ENCODE peak calls at places on chromosomes 13 and 19, in four cellular contexts. T is GM12878, M is H1, G is HepG2. R is an unnamed sample.

GRCh38 chr13:20475927-20476691 is 49.5 kb downstream of the CRYL1 start:
- DNase-seq in T (peak), M (no peak), G (no peak), R (no peak)

GRCh38 chr13:76048126-76048525 is 412.0 kb downstream of the LMO7 start:
- DNase-seq in T (no peak), M (no peak), G (no peak), R (no peak)

GRCh38 chr13:95039415-95039814 is 261.8 kb downstream of the ABCC4 start:
- DNase-seq in T (no peak), M (no peak), G (peak), R (no peak)

GRCh38 chr13:38518328-38518727 is 168.5 kb upstream of the FREM2 start:
- DNase-seq in T (no peak), M (no peak), G (no peak), R (no peak)

GRCh38 chr13:71814806-71815205 is 52.2 kb downstream of the DACH1 start:
- DNase-seq in T (no peak), M (no peak), G (no peak), R (no peak)

GRCh38 chr19:51339687-51340656 is 2.0 kb downstream of the VSIG10L start:
- DNase-seq in T (peak), M (peak), G (peak), R (peak)

GRCh38 chr13:101916108-101916757 is 463.8 kb downstream of the ITGBL1 start:
- DNase-seq in T (no peak), M (peak), G (no peak), R (peak)

GRCh38 chr19:49017666-49018351 is 918 bp upstream of the LHB start:
- DNase-seq in T (no peak), M (no peak), G (peak), R (peak)

GRCh38 chr13:76823969-76824368 is 62.2 kb downstream of the KCTD12 start:
- DNase-seq in T (no peak), M (no peak), G (no peak), R (no peak)

GRCh38 chr13:52750713-52751112 is 11.1 kb upstream of the CNMD start:
- DNase-seq in T (no peak), M (no peak), G (no peak), R (no peak)

GRCh38 chr13:99658266-99658991 is 157.2 kb downstream of the TM9SF2 start:
- DNase-seq in T (no peak), M (no peak), G (no peak), R (peak)

GRCh38 chr13:98443329-98443728 is 133.6 kb downstream of the STK24 start:
- DNase-seq in T (no peak), M (no peak), G (no peak), R (no peak)

GRCh38 chr13:34124912-34125311 is 307.0 kb downstream of the RFC3 start:
- DNase-seq in T (no peak), M (no peak), G (peak), R (no peak)

GRCh38 chr13:24923305-24923640 is 159.3 kb downstream of the RNF17 start:
- DNase-seq in T (peak), M (no peak), G (no peak), R (peak)

GRCh38 chr13:33051632-33052031 is 35.4 kb downstream of the KL start:
- DNase-seq in T (peak), M (no peak), G (no peak), R (no peak)

GRCh38 chr13:94525781-94526180 is 46.3 kb upstream of the DCT start:
- DNase-seq in T (no peak), M (no peak), G (no peak), R (no peak)

GRCh38 chr19:37979547-37980082 is 72.6 kb downstream of the SIPA1L3 start:
- DNase-seq in T (peak), M (no peak), G (peak), R (peak)

GRCh38 chr19:34676697-34677385 is at the start of gene SCGB2B2:
- DNase-seq in T (peak), M (no peak), G (no peak), R (peak)
- TF ChIP-seq JUND in T (no peak), M (no peak), G (no peak), R (no peak)

DNA sequence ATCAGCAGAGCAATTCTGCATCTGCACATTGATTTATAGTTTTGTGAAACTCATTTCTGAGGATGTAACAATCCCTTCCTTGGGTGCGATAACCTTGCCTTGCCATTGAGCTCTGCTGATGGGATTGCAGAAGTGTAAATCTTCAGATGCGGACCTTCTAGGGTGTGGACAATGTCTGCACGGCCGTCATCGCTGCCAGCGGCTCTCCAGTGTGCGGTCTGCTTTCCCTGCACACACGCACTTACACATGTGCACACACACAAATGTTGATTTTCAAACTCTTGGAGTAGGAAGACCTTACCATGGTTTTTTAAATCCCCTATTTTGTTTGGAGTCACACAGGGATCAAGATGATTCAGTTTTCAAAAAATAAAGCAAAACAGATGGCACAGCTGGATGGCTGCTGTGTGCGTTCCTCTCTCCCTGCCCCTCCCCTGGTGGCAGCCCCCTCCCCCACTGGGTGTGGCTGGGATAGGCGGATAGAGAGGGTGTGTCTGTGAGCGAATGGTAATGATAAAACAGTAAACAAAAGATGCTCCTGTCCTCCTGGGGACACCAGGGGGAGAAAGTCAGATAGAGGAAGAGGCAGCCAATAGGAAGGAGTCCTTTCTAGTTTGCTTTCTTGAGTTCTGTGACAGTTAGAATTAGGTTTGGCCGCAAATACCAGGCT is 6.3 kb downstream of the TMEM255B start:
- DNase-seq in T (no peak), M (no peak), G (no peak), R (no peak)
- TF ChIP-seq TCF12 in T (no peak), M (no peak), G (no peak), R (no peak)

GRCh38 chr13:110382830-110383229 is 75.7 kb downstream of the COL4A2 start:
- DNase-seq in T (no peak), M (no peak), G (no peak), R (no peak)
- TF ChIP-seq JUND in T (no peak), M (no peak), G (no peak), R (no peak)

GRCh38 chr19:1644070-1644469 is 8.3 kb downstream of the TCF3 start:
- DNase-seq in T (no peak), M (no peak), G (no peak), R (no peak)
- TF ChIP-seq TCF12 in T (no peak), M (no peak), G (no peak), R (no peak)

GRCh38 chr13:44715287-44716224 is 139.4 kb upstream of the TSC22D1 start:
- DNase-seq in T (no peak), M (no peak), G (no peak), R (peak)

GRCh38 chr13:44713793-44714469 is 137.8 kb upstream of the TSC22D1 start:
- DNase-seq in T (no peak), M (peak), G (peak), R (no peak)

GRCh38 chr13:44719857-44720671 is 143.9 kb upstream of the TSC22D1 start:
- DNase-seq in T (no peak), M (no peak), G (no peak), R (no peak)

DNA sequence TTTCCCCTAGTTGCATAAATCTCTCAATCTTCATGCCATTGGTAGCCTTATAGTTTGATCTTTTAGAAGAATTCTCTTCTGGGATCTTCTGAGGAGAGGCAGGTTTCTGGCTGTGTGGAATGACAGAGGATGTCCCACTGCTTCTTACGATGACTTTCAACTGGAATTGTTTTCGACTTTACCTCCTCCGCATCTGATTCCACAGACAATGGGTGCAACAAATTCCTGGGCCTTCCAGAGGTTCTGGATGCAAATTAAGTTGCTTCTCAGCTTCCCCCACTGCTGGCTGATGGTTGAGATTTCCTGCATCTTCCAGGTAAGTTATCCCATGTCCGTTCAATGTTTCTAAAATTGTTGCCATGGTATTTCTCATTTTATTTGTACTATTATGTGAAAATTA is 142.3 kb upstream of the TSC22D1 start:
- DNase-seq in T (no peak), M (peak), G (no peak), R (no peak)
- TF ChIP-seq JUND in T (no peak), M (no peak), G (no peak), R (no peak)

GRCh38 chr13:102948006-102948405 is 102.2 kb downstream of the ERCC5 start:
- DNase-seq in T (no peak), M (no peak), G (no peak), R (no peak)
- TF ChIP-seq TCF12 in T (no peak), M (no peak), G (no peak), R (no peak)

GRCh38 chr13:113087923-113088690 is 17.5 kb upstream of the F7 start:
- DNase-seq in T (no peak), M (no peak), G (no peak), R (no peak)
- TF ChIP-seq JUND in T (no peak), M (no peak), G (no peak), R (no peak)

GRCh38 chr13:96388598-96388997 is 298.7 kb downstream of the HS6ST3 start:
- DNase-seq in T (no peak), M (no peak), G (no peak), R (no peak)
- TF ChIP-seq TCF12 in T (no peak), M (no peak), G (no peak), R (no peak)

GRCh38 chr19:45589768-45590167 is 5.2 kb upstream of the OPA3 start:
- DNase-seq in T (no peak), M (no peak), G (no peak), R (no peak)
- TF ChIP-seq JUND in T (no peak), M (no peak), G (no peak), R (no peak)

GRCh38 chr19:33430674-33431277 is 57.3 kb downstream of the CEBPG start:
- DNase-seq in T (no peak), M (peak), G (peak), R (peak)

GRCh38 chr19:33429891-33430673 is 56.6 kb downstream of the CEBPG start:
- DNase-seq in T (no peak), M (no peak), G (no peak), R (no peak)

GRCh38 chr19:33428627-33429013 is 55.1 kb downstream of the CEBPG start:
- DNase-seq in T (no peak), M (no peak), G (no peak), R (no peak)

GRCh38 chr19:33426621-33427475 is 53.3 kb downstream of the CEBPG start:
- DNase-seq in T (no peak), M (no peak), G (no peak), R (no peak)

GRCh38 chr19:33427801-33428626 is 54.5 kb downstream of the CEBPG start:
- DNase-seq in T (no peak), M (no peak), G (no peak), R (no peak)
- TF ChIP-seq TCF12 in T (no peak), M (no peak), G (no peak), R (no peak)

R was measured in SK-N-SH.